ENCODE peak calls at places on chromosome 15, in ten cellular contexts. One of them, this sample, is unnamed.

GRCh38 chr15:78051622-78052405 is 25.7 kb downstream of the TBC1D2B start:
- DNase-seq in germinal center: no peak
- DNase-seq in IMR-90: peak; percentile 56
- DNase-seq in nephron progenitor cell: no peak
- DNase-seq in neural crest cell: no peak
- DNase-seq in NCI-H187: no peak
- DNase-seq in cortex of kidney: no peak
- DNase-seq in occipital lobe: no peak
- DNase-seq in T-cell: no peak
- DNase-seq in mesendoderm: peak; percentile 47
- DNase-seq in this sample: no peak

GRCh38 chr15:45251888-45252287 is at the start of gene SLC28A2:
- DNase-seq in mesendoderm: no peak
- DNase-seq in cortex of kidney: no peak
- DNase-seq in neural crest cell: no peak
- DNase-seq in T-cell: no peak
- DNase-seq in nephron progenitor cell: no peak
- DNase-seq in occipital lobe: no peak
- DNase-seq in germinal center: no peak
- DNase-seq in IMR-90: no peak
- DNase-seq in NCI-H187: no peak
- DNase-seq in this sample: no peak

GRCh38 chr15:58037902-58038301 is 27.6 kb downstream of the ALDH1A2 start:
- DNase-seq in germinal center: no peak
- DNase-seq in neural crest cell: no peak
- DNase-seq in cortex of kidney: no peak
- DNase-seq in T-cell: no peak
- DNase-seq in NCI-H187: no peak
- DNase-seq in nephron progenitor cell: no peak
- DNase-seq in IMR-90: no peak
- DNase-seq in mesendoderm: no peak
- DNase-seq in occipital lobe: no peak
- DNase-seq in this sample: no peak

GRCh38 chr15:78974272-78974918 is 29.5 kb upstream of the CTSH start:
- DNase-seq in nephron progenitor cell: no peak
- DNase-seq in neural crest cell: no peak
- DNase-seq in mesendoderm: no peak
- DNase-seq in occipital lobe: no peak
- DNase-seq in germinal center: no peak
- DNase-seq in cortex of kidney: no peak
- DNase-seq in T-cell: no peak
- DNase-seq in IMR-90: no peak
- DNase-seq in NCI-H187: no peak
- DNase-seq in this sample: no peak

GRCh38 chr15:84604804-84605203 is 4.0 kb downstream of the ZSCAN2 start:
- DNase-seq in nephron progenitor cell: no peak
- DNase-seq in germinal center: no peak
- DNase-seq in neural crest cell: no peak
- DNase-seq in occipital lobe: peak; percentile 7
- DNase-seq in T-cell: no peak
- DNase-seq in mesendoderm: no peak
- DNase-seq in IMR-90: peak; percentile 5
- DNase-seq in cortex of kidney: no peak
- DNase-seq in NCI-H187: no peak
- DNase-seq in this sample: peak; percentile 55

GRCh38 chr15:89898628-89899302 is 5.0 kb upstream of the AP3S2 start:
- DNase-seq in germinal center: peak; percentile 76
- DNase-seq in T-cell: peak; percentile 17
- DNase-seq in NCI-H187: no peak
- DNase-seq in mesendoderm: peak; percentile 90
- DNase-seq in cortex of kidney: no peak
- DNase-seq in occipital lobe: no peak
- DNase-seq in IMR-90: peak; percentile 47
- DNase-seq in neural crest cell: no peak
- DNase-seq in nephron progenitor cell: peak; percentile 32
- DNase-seq in this sample: peak; percentile 48

GRCh38 chr15:92917606-92918407 is 17.7 kb downstream of the CHD2 start:
- DNase-seq in germinal center: peak; percentile 81
- DNase-seq in cortex of kidney: no peak
- DNase-seq in NCI-H187: peak; percentile 96
- DNase-seq in nephron progenitor cell: peak; percentile 94
- DNase-seq in mesendoderm: peak; percentile 95
- DNase-seq in T-cell: peak; percentile 85
- DNase-seq in occipital lobe: peak; percentile 75
- DNase-seq in neural crest cell: peak; percentile 95
- DNase-seq in IMR-90: peak; percentile 93
- DNase-seq in this sample: peak; percentile 95

GRCh38 chr15:69403611-69404010 is 10.5 kb upstream of the KIF23 start:
- DNase-seq in neural crest cell: no peak
- DNase-seq in nephron progenitor cell: no peak
- DNase-seq in cortex of kidney: no peak
- DNase-seq in T-cell: no peak
- DNase-seq in occipital lobe: no peak
- DNase-seq in IMR-90: peak; percentile 94
- DNase-seq in NCI-H187: no peak
- DNase-seq in mesendoderm: no peak
- DNase-seq in germinal center: no peak
- DNase-seq in this sample: peak; percentile 91

GRCh38 chr15:43067717-43068461 is 37.9 kb downstream of the UBR1 start:
- DNase-seq in germinal center: no peak
- DNase-seq in IMR-90: peak; percentile 52
- DNase-seq in T-cell: no peak
- DNase-seq in NCI-H187: no peak
- DNase-seq in nephron progenitor cell: no peak
- DNase-seq in mesendoderm: peak; percentile 15
- DNase-seq in occipital lobe: no peak
- DNase-seq in neural crest cell: peak; percentile 15
- DNase-seq in cortex of kidney: no peak
- DNase-seq in this sample: peak; percentile 53

GRCh38 chr15:29887719-29888118 is 65.5 kb upstream of the TJP1 start:
- DNase-seq in nephron progenitor cell: no peak
- DNase-seq in IMR-90: peak; percentile 84
- DNase-seq in T-cell: no peak
- DNase-seq in cortex of kidney: no peak
- DNase-seq in neural crest cell: no peak
- DNase-seq in occipital lobe: no peak
- DNase-seq in germinal center: no peak
- DNase-seq in mesendoderm: no peak
- DNase-seq in NCI-H187: no peak
- DNase-seq in this sample: peak; percentile 45

GRCh38 chr15:67186226-67186649 is 68.2 kb downstream of the AAGAB start:
- DNase-seq in occipital lobe: no peak
- DNase-seq in germinal center: no peak
- DNase-seq in IMR-90: no peak
- DNase-seq in NCI-H187: no peak
- DNase-seq in neural crest cell: no peak
- DNase-seq in mesendoderm: no peak
- DNase-seq in nephron progenitor cell: no peak
- DNase-seq in cortex of kidney: no peak
- DNase-seq in T-cell: no peak
- DNase-seq in this sample: peak; percentile 75

GRCh38 chr15:41501191-41501917 is 7.7 kb downstream of the ITPKA start:
- DNase-seq in mesendoderm: peak; percentile 61
- DNase-seq in T-cell: no peak
- DNase-seq in cortex of kidney: no peak
- DNase-seq in IMR-90: peak; percentile 44
- DNase-seq in germinal center: peak; percentile 58
- DNase-seq in nephron progenitor cell: peak; percentile 52
- DNase-seq in NCI-H187: no peak
- DNase-seq in neural crest cell: peak; percentile 23
- DNase-seq in occipital lobe: no peak
- DNase-seq in this sample: peak; percentile 12

GRCh38 chr15:43545426-43545825 is 28.0 kb downstream of the MAP1A start:
- DNase-seq in mesendoderm: no peak
- DNase-seq in T-cell: no peak
- DNase-seq in germinal center: no peak
- DNase-seq in occipital lobe: no peak
- DNase-seq in cortex of kidney: no peak
- DNase-seq in IMR-90: no peak
- DNase-seq in nephron progenitor cell: no peak
- DNase-seq in NCI-H187: no peak
- DNase-seq in neural crest cell: no peak
- DNase-seq in this sample: no peak

GRCh38 chr15:58159827-58160386 is 21.7 kb downstream of the AQP9 start:
- DNase-seq in nephron progenitor cell: no peak
- DNase-seq in NCI-H187: no peak
- DNase-seq in mesendoderm: no peak
- DNase-seq in neural crest cell: no peak
- DNase-seq in occipital lobe: no peak
- DNase-seq in IMR-90: no peak
- DNase-seq in germinal center: no peak
- DNase-seq in T-cell: no peak
- DNase-seq in cortex of kidney: no peak
- DNase-seq in this sample: no peak

GRCh38 chr15:69160976-69161877 is 792 bp downstream of the GLCE start:
- DNase-seq in IMR-90: peak; percentile 16
- DNase-seq in neural crest cell: peak; percentile 25
- DNase-seq in occipital lobe: peak; percentile 41
- DNase-seq in NCI-H187: no peak
- DNase-seq in mesendoderm: peak; percentile 39
- DNase-seq in cortex of kidney: no peak
- DNase-seq in germinal center: peak; percentile 35
- DNase-seq in nephron progenitor cell: peak; percentile 54
- DNase-seq in T-cell: no peak
- DNase-seq in this sample: peak; percentile 33

GRCh38 chr15:86178845-86179244 is 99.2 kb downstream of the AGBL1 start:
- DNase-seq in cortex of kidney: no peak
- DNase-seq in nephron progenitor cell: no peak
- DNase-seq in occipital lobe: no peak
- DNase-seq in NCI-H187: no peak
- DNase-seq in T-cell: no peak
- DNase-seq in mesendoderm: peak; percentile 55
- DNase-seq in IMR-90: no peak
- DNase-seq in germinal center: no peak
- DNase-seq in neural crest cell: no peak
- DNase-seq in this sample: no peak

GRCh38 chr15:66097151-66098018 is 156.2 kb downstream of the MEGF11 start:
- DNase-seq in occipital lobe: peak; percentile 49
- DNase-seq in T-cell: no peak
- DNase-seq in neural crest cell: no peak
- DNase-seq in mesendoderm: no peak
- DNase-seq in nephron progenitor cell: no peak
- DNase-seq in NCI-H187: no peak
- DNase-seq in IMR-90: peak; percentile 0
- DNase-seq in cortex of kidney: no peak
- DNase-seq in germinal center: no peak
- DNase-seq in this sample: peak; percentile 3

GRCh38 chr15:85073556-85074194 is 92.0 kb downstream of the PDE8A start:
- DNase-seq in IMR-90: peak; percentile 42
- DNase-seq in occipital lobe: no peak
- DNase-seq in cortex of kidney: no peak
- DNase-seq in T-cell: no peak
- DNase-seq in nephron progenitor cell: no peak
- DNase-seq in mesendoderm: no peak
- DNase-seq in NCI-H187: no peak
- DNase-seq in neural crest cell: no peak
- DNase-seq in germinal center: no peak
- DNase-seq in this sample: peak; percentile 30

GRCh38 chr15:89129123-89129815 is 41.0 kb downstream of the ABHD2 start:
- DNase-seq in neural crest cell: peak; percentile 9
- DNase-seq in mesendoderm: peak; percentile 59
- DNase-seq in germinal center: peak; percentile 73
- DNase-seq in T-cell: peak; percentile 23
- DNase-seq in NCI-H187: no peak
- DNase-seq in occipital lobe: no peak
- DNase-seq in nephron progenitor cell: peak; percentile 70
- DNase-seq in IMR-90: peak; percentile 25
- DNase-seq in cortex of kidney: no peak
- DNase-seq in this sample: peak; percentile 40

GRCh38 chr15:94236638-94237037 is 5.3 kb downstream of the MCTP2 start:
- DNase-seq in neural crest cell: no peak
- DNase-seq in cortex of kidney: no peak
- DNase-seq in mesendoderm: no peak
- DNase-seq in T-cell: no peak
- DNase-seq in occipital lobe: no peak
- DNase-seq in germinal center: no peak
- DNase-seq in NCI-H187: no peak
- DNase-seq in IMR-90: no peak
- DNase-seq in nephron progenitor cell: no peak
- DNase-seq in this sample: no peak

GRCh38 chr15:78079296-78080087 is 2.0 kb upstream of the TBC1D2B start:
- DNase-seq in IMR-90: no peak
- DNase-seq in nephron progenitor cell: no peak
- DNase-seq in cortex of kidney: no peak
- DNase-seq in germinal center: no peak
- DNase-seq in occipital lobe: no peak
- DNase-seq in NCI-H187: no peak
- DNase-seq in neural crest cell: no peak
- DNase-seq in mesendoderm: no peak
- DNase-seq in T-cell: no peak
- DNase-seq in this sample: no peak

GRCh38 chr15:27382296-27382695 is 411.3 kb downstream of the GABRG3 start:
- DNase-seq in T-cell: no peak
- DNase-seq in cortex of kidney: no peak
- DNase-seq in nephron progenitor cell: no peak
- DNase-seq in IMR-90: no peak
- DNase-seq in germinal center: no peak
- DNase-seq in occipital lobe: no peak
- DNase-seq in mesendoderm: no peak
- DNase-seq in neural crest cell: no peak
- DNase-seq in NCI-H187: no peak
- DNase-seq in this sample: no peak

GRCh38 chr15:77519540-77519939 is 98.9 kb downstream of the HMG20A start:
- DNase-seq in cortex of kidney: no peak
- DNase-seq in mesendoderm: no peak
- DNase-seq in neural crest cell: no peak
- DNase-seq in nephron progenitor cell: no peak
- DNase-seq in germinal center: no peak
- DNase-seq in IMR-90: peak; percentile 38
- DNase-seq in occipital lobe: no peak
- DNase-seq in NCI-H187: no peak
- DNase-seq in T-cell: no peak
- DNase-seq in this sample: no peak

GRCh38 chr15:81945014-81945615 is 100.7 kb downstream of the MEX3B start:
- DNase-seq in neural crest cell: no peak
- DNase-seq in germinal center: no peak
- DNase-seq in cortex of kidney: no peak
- DNase-seq in occipital lobe: no peak
- DNase-seq in IMR-90: no peak
- DNase-seq in T-cell: no peak
- DNase-seq in mesendoderm: peak; percentile 59
- DNase-seq in nephron progenitor cell: no peak
- DNase-seq in NCI-H187: no peak
- DNase-seq in this sample: no peak

GRCh38 chr15:31511707-31512310 is 185.2 kb downstream of the KLF13 start:
- DNase-seq in IMR-90: no peak
- DNase-seq in occipital lobe: no peak
- DNase-seq in nephron progenitor cell: no peak
- DNase-seq in T-cell: peak; percentile 42
- DNase-seq in mesendoderm: peak; percentile 23
- DNase-seq in NCI-H187: no peak
- DNase-seq in germinal center: no peak
- DNase-seq in neural crest cell: no peak
- DNase-seq in cortex of kidney: no peak
- DNase-seq in this sample: no peak

GRCh38 chr15:71691700-71692417 is 118.5 kb upstream of the NR2E3 start:
- DNase-seq in occipital lobe: no peak
- DNase-seq in T-cell: no peak
- DNase-seq in NCI-H187: no peak
- DNase-seq in germinal center: no peak
- DNase-seq in mesendoderm: peak; percentile 51
- DNase-seq in neural crest cell: no peak
- DNase-seq in cortex of kidney: no peak
- DNase-seq in nephron progenitor cell: no peak
- DNase-seq in IMR-90: peak; percentile 95
- DNase-seq in this sample: peak; percentile 85

GRCh38 chr15:72229076-72229946 is 1.7 kb downstream of the PKM start:
- DNase-seq in IMR-90: peak; percentile 24
- DNase-seq in mesendoderm: peak; percentile 42
- DNase-seq in germinal center: peak; percentile 42
- DNase-seq in nephron progenitor cell: peak; percentile 25
- DNase-seq in T-cell: peak; percentile 40
- DNase-seq in neural crest cell: no peak
- DNase-seq in cortex of kidney: no peak
- DNase-seq in occipital lobe: no peak
- DNase-seq in NCI-H187: no peak
- DNase-seq in this sample: peak; percentile 92

GRCh38 chr15:50066202-50066601 is 52.8 kb downstream of the ATP8B4 start:
- DNase-seq in NCI-H187: no peak
- DNase-seq in IMR-90: peak; percentile 32
- DNase-seq in germinal center: no peak
- DNase-seq in nephron progenitor cell: no peak
- DNase-seq in neural crest cell: no peak
- DNase-seq in cortex of kidney: no peak
- DNase-seq in occipital lobe: no peak
- DNase-seq in mesendoderm: peak; percentile 38
- DNase-seq in T-cell: no peak
- DNase-seq in this sample: peak; percentile 81